ENCODE peak calls at places on chromosomes 13 and 19, in six cellular contexts. B, T, D, I, L and F are unnamed samples. For H3K36me3, the result is how much of the 10 kb centered on the place peaks cover.

GRCh38 chr19:38213911-38214625 is 10.0 kb downstream of the DPF1 start:
- DNase-seq in B (peak), D (peak), I (no peak), T (peak), L (no peak), F (no peak)

GRCh38 chr13:40351537-40352384 is 314.7 kb downstream of the FOXO1 start:
- DNase-seq in I (no peak), D (no peak), L (no peak), T (no peak), B (no peak), F (no peak)

GRCh38 chr13:98575876-98576214 is 1.1 kb downstream of the STK24 start:
- DNase-seq in D (no peak), B (peak), I (no peak), T (no peak), L (no peak), F (no peak)

GRCh38 chr13:75685239-75685697 is 49.1 kb downstream of the LMO7 start:
- DNase-seq in L (no peak), B (no peak), T (peak), D (peak), I (peak), F (peak)

GRCh38 chr13:35347679-35348205 is 128.7 kb downstream of the MAB21L1 start:
- DNase-seq in I (no peak), T (no peak), L (no peak), B (no peak), D (no peak), F (no peak)

GRCh38 chr13:32038353-32038752 is 6.8 kb downstream of the FRY start:
- DNase-seq in L (no peak), T (no peak), D (no peak), I (no peak), B (no peak), F (no peak)

GRCh38 chr19:48674921-48675824 is 2.4 kb upstream of the NTN5 start:
- DNase-seq in T (peak), D (peak), I (peak), B (peak), L (peak), F (peak)

GRCh38 chr13:46342538-46342937 is 44.5 kb downstream of the RUBCNL start:
- DNase-seq in L (no peak), B (no peak), D (no peak), I (no peak), T (no peak), F (no peak)

GRCh38 chr13:90709329-90709728 is 638.2 kb upstream of the MIR17HG start:
- DNase-seq in D (no peak), I (no peak), B (no peak), T (no peak), L (no peak), F (no peak)

GRCh38 chr19:38684078-38684861 is 36.8 kb downstream of the ACTN4 start:
- DNase-seq in D (peak), I (peak), T (peak), L (peak), B (peak), F (peak)

GRCh38 chr19:47886010-47886559 is at the start of gene SULT2A1:
- DNase-seq in L (no peak), D (no peak), B (no peak), I (no peak), T (no peak), F (no peak)

GRCh38 chr13:98377635-98378378 is 199.1 kb downstream of the STK24 start:
- DNase-seq in D (no peak), I (no peak), B (no peak), L (no peak), T (no peak), F (no peak)

GRCh38 chr19:8569066-8569761 is 8.0 kb downstream of the MYO1F start:
- DNase-seq in B (peak), L (peak), I (no peak), T (peak), D (peak), F (peak)

GRCh38 chr19:40320558-40320935 is 27.6 kb downstream of the C19orf47 start:
- DNase-seq in T (no peak), L (no peak), D (no peak), I (no peak), B (no peak), F (no peak)

GRCh38 chr19:17091758-17092333 is 16.3 kb downstream of the MYO9B start:
- DNase-seq in B (no peak), D (no peak), I (no peak), L (no peak), T (no peak), F (no peak)

GRCh38 chr13:73198888-73199497 is 140.2 kb downstream of the KLF5 start:
- DNase-seq in T (no peak), L (no peak), I (no peak), D (no peak), B (no peak), F (peak)

GRCh38 chr19:58182577-58182988 is 278 bp upstream of the ZNF274 start:
- DNase-seq in B (no peak), L (no peak), T (no peak), I (no peak), D (no peak), F (no peak)

GRCh38 chr13:74930402-74931165 is 551.4 kb downstream of the TBC1D4 start:
- DNase-seq in B (no peak), T (peak), D (peak), L (no peak), I (no peak), F (peak)

GRCh38 chr19:35264281-35265125 is 4.3 kb upstream of the USF2 start:
- DNase-seq in D (no peak), I (peak), L (no peak), T (no peak), B (no peak), F (no peak)

GRCh38 chr13:113749956-113750355 is 9.1 kb upstream of the TMEM255B start:
- DNase-seq in I (no peak), T (no peak), D (peak), B (no peak), L (no peak), F (no peak)

GRCh38 chr13:24693862-24694471 is 13.8 kb downstream of the ATP12A start:
- DNase-seq in I (peak), L (peak), T (peak), D (peak), B (peak), F (peak)

GRCh38 chr19:44958090-44958489 is 2.9 kb downstream of the CLPTM1 start:
- DNase-seq in D (no peak), B (no peak), L (no peak), T (no peak), I (no peak), F (no peak)

GRCh38 chr19:44959691-44960090 is 4.5 kb downstream of the CLPTM1 start:
- DNase-seq in D (no peak), L (no peak), B (no peak), I (peak), T (no peak), F (no peak)

GRCh38 chr19:44960906-44961734 is 5.9 kb downstream of the CLPTM1 start:
- DNase-seq in I (no peak), D (no peak), T (no peak), B (no peak), L (no peak), F (no peak)

GRCh38 chr19:44961821-44962220 is 6.6 kb downstream of the CLPTM1 start:
- DNase-seq in L (no peak), B (no peak), D (no peak), T (no peak), I (no peak), F (no peak)
- H3K36me3 ChIP-seq in L (under half), B (under half), D (under half), T (under half), I (under half), F (under half)

GRCh38 chr19:50497030-50497420 is 14.0 kb downstream of the JOSD2 start:
- DNase-seq in L (no peak), T (no peak), D (no peak), I (no peak), B (no peak), F (no peak)
- H3K9ac ChIP-seq in L (no peak), T (no peak), D (no peak), I (no peak), B (no peak), F (no peak)

DNA sequence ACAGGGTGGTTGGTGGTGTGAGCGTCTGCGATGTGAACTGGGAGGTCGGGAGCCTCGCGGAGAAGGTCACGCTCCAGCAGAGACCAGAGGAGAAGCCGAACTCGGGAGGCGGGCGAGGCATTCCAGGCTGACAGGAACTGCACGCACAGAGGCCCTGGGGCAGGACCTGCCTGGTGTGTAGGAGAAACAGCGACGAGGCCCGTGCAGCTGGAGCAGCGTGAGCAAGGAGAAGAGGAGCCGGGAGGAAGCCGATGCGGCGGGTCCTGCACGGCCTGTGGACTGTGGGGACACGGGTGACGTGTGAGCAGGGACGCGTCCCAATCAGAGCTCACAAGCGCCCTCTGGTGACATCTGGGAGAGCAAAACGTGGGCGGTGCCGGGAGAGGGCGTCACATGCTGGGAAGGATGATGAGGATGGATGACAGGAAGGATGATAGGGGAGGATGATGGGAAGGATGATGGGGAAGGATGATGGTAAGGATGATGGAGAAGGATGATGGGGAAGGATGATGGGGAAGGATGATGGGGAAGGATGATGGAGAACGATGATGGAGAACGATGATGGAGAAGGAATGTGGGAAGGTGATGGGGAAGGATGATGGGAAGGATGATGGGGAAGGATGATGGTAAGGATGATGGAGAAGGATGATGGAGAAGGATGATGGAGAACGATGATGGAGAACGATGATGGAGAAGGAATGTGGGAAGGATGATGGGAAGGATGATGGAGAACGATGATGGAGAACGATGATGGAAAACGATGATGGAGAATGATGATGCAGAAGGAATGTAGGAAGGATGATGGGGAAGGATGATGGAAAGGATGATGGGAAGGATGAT is 16.1 kb upstream of the MADCAM1 start:
- DNase-seq in I (peak), B (no peak), L (no peak), D (peak), T (peak), F (peak)
- H3K4me3 ChIP-seq in I (no peak), B (no peak), L (no peak), D (peak), T (no peak), F (peak)

DNA sequence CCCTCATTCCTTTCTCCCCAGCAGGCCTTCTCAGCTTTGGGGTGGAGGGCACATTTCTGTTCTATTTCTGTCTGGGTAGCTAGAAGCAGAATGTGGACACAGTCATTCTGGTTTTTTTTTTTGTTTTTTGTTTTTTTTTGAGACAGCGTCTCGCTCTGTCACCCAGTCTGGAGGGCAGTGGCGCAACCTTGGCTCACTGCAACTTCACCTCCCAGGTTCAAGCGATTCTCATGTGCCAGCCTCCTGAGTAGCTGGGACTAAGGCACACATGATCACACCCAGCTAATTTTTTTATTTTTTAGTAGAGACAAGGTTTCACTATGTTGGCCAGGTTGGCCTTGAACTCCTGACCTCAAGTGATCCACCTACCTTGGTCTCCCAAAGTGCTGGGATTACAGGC is 20.3 kb downstream of the CLPTM1 start:
- DNase-seq in L (no peak), T (no peak), B (no peak), I (no peak), D (no peak), F (no peak)
- H3K36me3 ChIP-seq in L (under half), T (under half), B (under half), I (half or more), D (under half), F (half or more)

DNA sequence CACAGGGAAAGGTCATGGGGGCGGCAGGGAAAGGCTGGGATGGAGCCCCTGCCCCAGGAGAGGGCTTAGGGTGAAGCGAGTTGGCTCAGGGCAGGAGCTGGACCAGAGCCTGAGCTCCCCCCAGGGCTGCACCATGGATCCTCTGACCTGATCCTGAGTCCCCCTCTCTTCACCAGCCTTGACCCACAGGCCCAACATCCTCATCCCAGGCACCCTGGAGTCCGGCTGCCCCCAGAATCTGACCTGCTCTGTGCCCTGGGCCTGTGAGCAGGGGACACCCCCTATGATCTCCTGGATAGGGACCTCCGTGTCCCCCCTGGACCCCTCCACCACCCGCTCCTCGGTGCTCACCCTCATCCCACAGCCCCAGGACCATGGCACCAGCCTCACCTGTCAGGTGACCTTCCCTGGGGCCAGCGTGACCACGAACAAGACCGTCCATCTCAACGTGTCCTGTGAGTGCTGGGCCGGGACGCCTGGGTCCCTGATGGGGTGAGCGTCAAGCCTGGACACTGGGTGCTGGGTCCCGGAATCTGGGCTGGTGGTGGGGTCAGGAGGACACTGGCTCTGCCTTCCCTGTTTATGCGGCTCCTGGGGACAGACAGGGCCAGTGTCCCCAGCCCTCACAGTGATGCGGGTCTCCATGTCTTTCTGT is 842 bp downstream of the SIGLEC9 start:
- DNase-seq in I (peak), L (no peak), D (no peak), T (no peak), B (no peak), F (no peak)
- H3K9ac ChIP-seq in I (no peak), L (no peak), D (no peak), T (no peak), B (no peak), F (no peak)

GRCh38 chr13:47474845-47475244 is 526.2 kb downstream of the SUCLA2 start:
- DNase-seq in L (no peak), D (no peak), B (no peak), I (no peak), T (no peak), F (no peak)
- H3K4me3 ChIP-seq in L (no peak), D (no peak), B (no peak), I (no peak), T (no peak), F (no peak)

GRCh38 chr19:52397310-52398090 is at the start of gene ZNF528:
- DNase-seq in L (no peak), T (peak), I (peak), B (no peak), D (peak), F (peak)

DNA sequence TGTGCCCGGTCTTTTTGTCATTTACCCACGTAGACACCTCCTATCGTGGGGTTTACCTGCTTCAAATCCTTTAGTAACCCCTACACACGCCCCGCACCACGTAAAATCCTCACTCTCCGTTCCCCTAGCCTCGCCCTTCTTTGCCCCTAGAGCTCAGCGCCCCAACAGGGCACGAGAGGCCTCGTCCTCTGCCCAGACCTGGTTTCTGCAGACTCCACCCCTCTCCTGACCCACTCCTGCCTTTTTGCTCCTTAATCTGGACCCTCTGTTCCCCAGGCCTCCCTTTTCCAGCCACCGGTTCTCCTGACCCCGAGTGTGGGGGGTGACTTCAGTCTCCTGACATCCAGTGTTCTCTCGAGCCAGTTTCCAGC is 427 bp downstream of the ZNF528 start:
- DNase-seq in L (no peak), B (no peak), D (peak), T (no peak), I (peak), F (peak)
- H3K36me3 ChIP-seq in L (under half), B (under half), D (under half), T (under half), I (under half), F (half or more)

GRCh38 chr13:78625384-78625783 is 22.0 kb upstream of the POU4F1 start:
- DNase-seq in T (no peak), I (no peak), B (no peak), D (no peak), L (no peak), F (no peak)
- H3K9ac ChIP-seq in T (no peak), I (no peak), B (no peak), D (no peak), L (no peak), F (no peak)